ENCODE peak calls at places on chromosome 13, in four cellular contexts. I is lower leg skin, C is endothelial cell, P is epithelial cell of esophagus. Q is an unnamed sample.

GRCh38 chr13:99416411-99417121 is 84.7 kb upstream of the TM9SF2 start:
- DNase-seq in I (peak), C (no peak), P (no peak), Q (no peak)

GRCh38 chr13:49502954-49503353 is 7.2 kb downstream of the PHF11 start:
- DNase-seq in I (no peak), C (no peak), P (no peak), Q (peak)

GRCh38 chr13:111855016-111855590 is 211.8 kb upstream of the SOX1 start:
- DNase-seq in I (peak), C (no peak), P (no peak), Q (no peak)

GRCh38 chr13:60043262-60043661 is 120.5 kb downstream of the DIAPH3 start:
- DNase-seq in I (no peak), C (no peak), P (no peak), Q (no peak)

GRCh38 chr13:21297452-21297851 is 121.0 kb downstream of the MRPL57 start:
- DNase-seq in I (no peak), C (no peak), P (peak), Q (no peak)

GRCh38 chr13:54210397-54211050 is 1181.9 kb downstream of the OLFM4 start:
- DNase-seq in I (no peak), C (no peak), P (peak), Q (no peak)

GRCh38 chr13:98486412-98486811 is 90.5 kb downstream of the STK24 start:
- DNase-seq in I (no peak), C (no peak), P (no peak), Q (no peak)

GRCh38 chr13:105471683-105472082 is 1063.8 kb downstream of the EFNB2 start:
- DNase-seq in I (no peak), C (no peak), P (peak), Q (no peak)

GRCh38 chr13:44756411-44756810 is 180.3 kb upstream of the TSC22D1 start:
- DNase-seq in I (no peak), C (no peak), P (no peak), Q (no peak)

GRCh38 chr13:40228981-40229380 is 437.5 kb downstream of the FOXO1 start:
- DNase-seq in I (no peak), C (no peak), P (no peak), Q (no peak)

GRCh38 chr13:98411617-98412310 is 165.1 kb downstream of the STK24 start:
- DNase-seq in I (peak), C (peak), P (no peak), Q (peak)

GRCh38 chr13:79090552-79091159 is 315.4 kb downstream of the RBM26 start:
- DNase-seq in I (no peak), C (no peak), P (peak), Q (no peak)

GRCh38 chr13:49466240-49466914 is 22.3 kb downstream of the SETDB2 start:
- DNase-seq in I (no peak), C (no peak), P (no peak), Q (no peak)

GRCh38 chr13:40061466-40062450 is 406.3 kb downstream of the COG6 start:
- DNase-seq in I (no peak), C (no peak), P (peak), Q (no peak)

GRCh38 chr13:45718992-45719391 is 16.9 kb downstream of the CBY2 start:
- DNase-seq in I (no peak), C (peak), P (no peak), Q (no peak)

GRCh38 chr13:36850790-36851438 is 31.9 kb downstream of the RFXAP start:
- DNase-seq in I (no peak), C (peak), P (peak), Q (no peak)

GRCh38 chr13:109389892-109390345 is 396.5 kb downstream of the IRS2 start:
- DNase-seq in I (no peak), C (no peak), P (peak), Q (no peak)

GRCh38 chr13:44932850-44933251 is 56.4 kb downstream of the NUFIP1 start:
- DNase-seq in I (no peak), C (peak), P (peak), Q (no peak)

GRCh38 chr13:48160879-48161278 is 66.0 kb upstream of the MED4 start:
- DNase-seq in I (peak), C (no peak), P (peak), Q (no peak)

GRCh38 chr13:78478183-78478582 is 125.2 kb downstream of the POU4F1 start:
- DNase-seq in I (no peak), C (no peak), P (no peak), Q (no peak)

GRCh38 chr13:29923554-29924481 is 73.4 kb upstream of the UBL3 start:
- DNase-seq in I (peak), C (peak), P (peak), Q (peak)

GRCh38 chr13:90502143-90502542 is 845.3 kb upstream of the MIR17HG start:
- DNase-seq in I (no peak), C (no peak), P (no peak), Q (no peak)

GRCh38 chr13:26482451-26483197 is 74.9 kb upstream of the WASF3 start:
- DNase-seq in I (peak), C (peak), P (peak), Q (no peak)

GRCh38 chr13:57624565-57625435 is 6.7 kb upstream of the PCDH17 start:
- DNase-seq in I (no peak), C (peak), P (peak), Q (peak)

GRCh38 chr13:106034201-106034600 is 501.3 kb downstream of the EFNB2 start:
- DNase-seq in I (no peak), C (no peak), P (no peak), Q (no peak)